ENCODE peak calls at places on chromosomes 1 and 21, in ten cellular contexts. F is Calu3; H is dermis blood vessel endothelial cell; Z is endothelial cell of umbilical vein; P is activated CD4-positive, alpha-beta T cell treated with anti-CD3 and anti-CD28 coated beads, Interleukin-2, amount 50 U/mL, for 1 hour; O is NCI-H748 treated with DMSO at 0.1 percent for 48 hours; Y is non-pigmented ciliary epithelial cell; W is kidney tubule cell; D is activated CD8-positive, alpha-beta memory T cell treated with anti-CD3 and anti-CD28 coated beads for 4 hours; N is ELR. G is an unnamed sample.

GRCh38 chr1:107776898-107777663 is 187.9 kb downstream of the VAV3 start:
- DNase-seq in F (no peak), H (no peak), Z (no peak), P (no peak), O (no peak), Y (no peak), W (peak; percentile 13), D (no peak), N (no peak), G (no peak)

GRCh38 chr1:119564548-119564947 is 57.5 kb downstream of the HSD3B1 start:
- DNase-seq in F (no peak), H (no peak), Z (no peak), P (no peak), O (no peak), Y (no peak), W (no peak), D (no peak), N (no peak), G (no peak)

GRCh38 chr1:62175568-62176179 is 19.0 kb upstream of the L1TD1 start:
- DNase-seq in F (peak; percentile 40), H (peak; percentile 67), Z (peak; percentile 49), P (peak; percentile 24), O (peak; percentile 64), Y (peak; percentile 6), W (peak; percentile 53), D (no peak), N (peak; percentile 56), G (peak; percentile 9)

GRCh38 chr1:4005431-4005830 is 105.4 kb upstream of the C1orf174 start:
- DNase-seq in F (no peak), H (no peak), Z (no peak), P (no peak), O (no peak), Y (no peak), W (no peak), D (no peak), N (no peak), G (no peak)

GRCh38 chr1:108316545-108316944 is 72.7 kb upstream of the NBPF4 start:
- DNase-seq in F (peak; percentile 1), H (peak; percentile 17), Z (no peak), P (no peak), O (no peak), Y (no peak), W (peak; percentile 21), D (no peak), N (peak; percentile 48), G (no peak)

GRCh38 chr1:16134071-16134801 is 21.6 kb downstream of the EPHA2 start:
- DNase-seq in F (no peak), H (peak; percentile 59), Z (no peak), P (no peak), O (no peak), Y (no peak), W (no peak), D (no peak), N (no peak), G (no peak)

GRCh38 chr1:214296860-214297699 is 16.1 kb downstream of the SMYD2 start:
- DNase-seq in F (no peak), H (peak; percentile 15), Z (peak; percentile 30), P (no peak), O (no peak), Y (peak; percentile 74), W (peak; percentile 87), D (no peak), N (peak; percentile 90), G (no peak)

GRCh38 chr1:22542886-22543285 is 20.4 kb upstream of the EPHA8 start:
- DNase-seq in F (no peak), H (no peak), Z (no peak), P (no peak), O (no peak), Y (no peak), W (no peak), D (no peak), N (no peak), G (no peak)

GRCh38 chr1:165564561-165564960 is 20.8 kb downstream of the LRRC52 start:
- DNase-seq in F (no peak), H (no peak), Z (no peak), P (no peak), O (no peak), Y (no peak), W (no peak), D (no peak), N (no peak), G (no peak)

GRCh38 chr21:36788116-36788515 is 89.2 kb downstream of the SIM2 start:
- DNase-seq in F (peak; percentile 62), H (peak; percentile 64), Z (no peak), P (no peak), O (no peak), Y (no peak), W (peak; percentile 71), D (no peak), N (peak; percentile 57), G (no peak)

GRCh38 chr1:14095001-14095400 is 395.0 kb downstream of the PRDM2 start:
- DNase-seq in F (no peak), H (no peak), Z (no peak), P (no peak), O (peak; percentile 64), Y (no peak), W (peak; percentile 55), D (no peak), N (no peak), G (no peak)

GRCh38 chr1:192788184-192788583 is 20.7 kb upstream of the RGS2 start:
- DNase-seq in F (no peak), H (peak; percentile 44), Z (no peak), P (no peak), O (no peak), Y (no peak), W (peak; percentile 71), D (no peak), N (peak; percentile 89), G (no peak)

GRCh38 chr1:36589006-36589405 is 106.3 kb upstream of the CSF3R start:
- DNase-seq in F (no peak), H (no peak), Z (no peak), P (no peak), O (no peak), Y (no peak), W (no peak), D (no peak), N (no peak), G (no peak)

G was measured in activated T-helper 2 cell treated with anti-CD3 and anti-CD28 coated beads, Interferon-gamma antibody, Interleukin-2, Interleukin-4, amounts not matched to agents 10 μg/mL and 5 μg/mL and 100 μg/mL, durations not matched to agents 14 hours and 24 hours and 36 hours.